ENCODE peak calls at places on chromosomes 4 and X, in eight cellular contexts. K, O, Y, W, Z, B, M and U are unnamed samples.

GRCh38 chrX:125646195-125646594 is 326.5 kb downstream of the TEX13C start:
- DNase-seq in K (no peak), O (no peak), Y (no peak), W (no peak), Z (no peak), B (no peak), M (no peak), U (no peak)

GRCh38 chr4:148043990-148044645 is 312.2 kb downstream of the ARHGAP10 start:
- DNase-seq in K (no peak), O (peak), Y (no peak), W (no peak), Z (peak), B (no peak), M (no peak), U (peak)

GRCh38 chr4:127141857-127142256 is 490.9 kb upstream of the INTU start:
- DNase-seq in K (no peak), O (no peak), Y (no peak), W (no peak), Z (no peak), B (no peak), M (peak), U (no peak)

GRCh38 chrX:149539283-149540132 is 1.3 kb upstream of the EOLA1 start:
- DNase-seq in K (peak), O (peak), Y (peak), W (peak), Z (peak), B (peak), M (peak), U (peak)

GRCh38 chrX:124388562-124388961 is 42.2 kb downstream of the SH2D1A start:
- DNase-seq in K (no peak), O (peak), Y (no peak), W (peak), Z (no peak), B (peak), M (peak), U (no peak)

GRCh38 chr4:132218406-132218805 is 930.7 kb upstream of the PCDH10 start:
- DNase-seq in K (no peak), O (no peak), Y (no peak), W (no peak), Z (no peak), B (no peak), M (peak), U (no peak)

GRCh38 chrX:34884693-34885277 is 57.8 kb upstream of the FAM47B start:
- DNase-seq in K (no peak), O (no peak), Y (no peak), W (no peak), Z (no peak), B (no peak), M (peak), U (no peak)

GRCh38 chrX:20756585-20756984 is 489.9 kb upstream of the RPS6KA3 start:
- DNase-seq in K (no peak), O (no peak), Y (no peak), W (peak), Z (no peak), B (no peak), M (no peak), U (no peak)

GRCh38 chrX:107272431-107272921 is 66.1 kb downstream of the DNAAF6 start:
- DNase-seq in K (no peak), O (peak), Y (no peak), W (peak), Z (no peak), B (no peak), M (no peak), U (no peak)

GRCh38 chr4:109025471-109026076 is 262.7 kb upstream of the ETNPPL start:
- DNase-seq in K (no peak), O (no peak), Y (no peak), W (no peak), Z (no peak), B (no peak), M (no peak), U (no peak)

GRCh38 chrX:72584165-72584564 is 11.5 kb upstream of the HDAC8 start:
- DNase-seq in K (no peak), O (no peak), Y (no peak), W (no peak), Z (no peak), B (no peak), M (no peak), U (no peak)

DNA sequence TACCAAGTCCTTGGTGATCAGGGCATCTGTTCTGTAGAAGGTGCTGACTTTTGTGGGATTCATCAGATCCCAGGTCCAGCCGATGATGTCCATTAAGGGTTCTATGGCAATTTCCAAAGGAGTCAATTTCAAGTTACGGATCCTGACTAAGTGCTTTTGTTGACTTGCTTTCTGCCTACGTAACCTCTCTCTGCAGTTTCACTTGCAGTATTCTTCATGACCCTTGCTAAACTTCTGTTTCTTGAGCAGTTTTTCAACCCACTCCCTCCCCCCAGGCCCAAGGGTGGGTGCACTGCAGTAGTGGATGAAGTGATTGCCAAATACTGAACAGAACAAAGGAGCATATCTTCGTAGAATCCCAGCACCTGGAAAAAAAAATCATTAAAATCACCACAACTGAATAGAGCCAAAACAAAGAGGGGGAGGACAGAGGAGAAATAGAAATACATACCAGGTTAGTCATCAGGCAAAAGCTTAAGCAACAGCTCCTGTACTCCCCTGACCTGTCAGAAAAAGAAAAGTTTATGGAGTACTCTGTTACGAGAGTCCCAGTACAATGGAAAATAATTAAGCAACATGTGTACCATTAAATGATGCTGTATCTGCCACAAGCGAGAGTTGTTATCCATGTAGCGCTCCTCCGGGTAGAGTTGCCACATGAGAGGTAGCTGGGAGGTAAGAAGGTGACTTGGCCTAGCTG is 5.8 kb downstream of the CMC4 start:
- DNase-seq in K (no peak), O (no peak), Y (no peak), W (no peak), Z (no peak), B (no peak), M (peak), U (no peak)
- TF ChIP-seq POLR2A in K (no peak), O (no peak), Y (no peak), W (no peak), Z (no peak), B (no peak), M (no peak), U (no peak)

GRCh38 chrX:154369453-154370299 is 4.8 kb downstream of the FLNA start:
- DNase-seq in K (peak), O (peak), Y (peak), W (peak), Z (peak), B (peak), M (peak), U (peak)
- TF ChIP-seq POLR2A in K (no peak), O (no peak), Y (no peak), W (no peak), Z (no peak), B (no peak), M (peak), U (peak)

GRCh38 chr4:3083732-3084131 is 9.3 kb downstream of the HTT start:
- DNase-seq in K (no peak), O (no peak), Y (no peak), W (no peak), Z (no peak), B (no peak), M (no peak), U (no peak)

GRCh38 chr4:3082915-3083515 is 8.5 kb downstream of the HTT start:
- DNase-seq in K (no peak), O (no peak), Y (no peak), W (no peak), Z (no peak), B (no peak), M (no peak), U (no peak)

GRCh38 chr4:3077796-3078195 is 3.3 kb downstream of the HTT start:
- DNase-seq in K (peak), O (no peak), Y (no peak), W (no peak), Z (no peak), B (no peak), M (no peak), U (no peak)

GRCh38 chr4:3075652-3075981 is 1.1 kb downstream of the HTT start:
- DNase-seq in K (no peak), O (no peak), Y (no peak), W (no peak), Z (no peak), B (no peak), M (no peak), U (no peak)

GRCh38 chr4:3079694-3080123 is 5.2 kb downstream of the HTT start:
- DNase-seq in K (peak), O (no peak), Y (no peak), W (no peak), Z (no peak), B (no peak), M (no peak), U (no peak)
- TF ChIP-seq POLR2A in K (no peak), O (no peak), Y (no peak), W (no peak), Z (no peak), B (no peak), M (no peak), U (no peak)

DNA sequence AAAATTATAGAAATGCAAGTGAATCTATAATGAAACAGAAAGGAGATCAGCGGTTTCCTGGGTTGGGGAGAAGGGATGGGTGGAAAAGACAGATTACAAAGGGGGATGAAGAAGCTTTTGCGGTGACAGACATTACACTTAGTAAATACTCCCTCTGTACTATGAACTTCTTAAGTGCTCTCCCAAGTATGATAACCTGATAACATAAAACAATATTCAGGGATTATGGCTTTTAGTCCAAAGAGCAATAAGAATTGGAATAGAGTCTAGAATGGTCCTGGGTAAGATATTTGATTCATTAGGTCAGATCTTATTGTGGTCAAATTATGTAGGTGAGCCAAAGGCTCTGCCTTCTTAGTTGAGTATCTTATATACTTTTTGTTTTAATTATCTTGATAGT is 9.2 kb downstream of the LRRC66 start:
- DNase-seq in K (no peak), O (no peak), Y (no peak), W (no peak), Z (no peak), B (no peak), M (no peak), U (no peak)
- TF ChIP-seq POLR2A in K (no peak), O (no peak), Y (no peak), W (no peak), Z (no peak), B (no peak), M (no peak), U (no peak)

GRCh38 chr4:88378691-88379559 is at the start of gene HERC6:
- DNase-seq in K (peak), O (peak), Y (peak), W (peak), Z (peak), B (peak), M (peak), U (peak)
- TF ChIP-seq POLR2A in K (no peak), O (no peak), Y (no peak), W (no peak), Z (peak), B (no peak), M (no peak), U (no peak)

DNA sequence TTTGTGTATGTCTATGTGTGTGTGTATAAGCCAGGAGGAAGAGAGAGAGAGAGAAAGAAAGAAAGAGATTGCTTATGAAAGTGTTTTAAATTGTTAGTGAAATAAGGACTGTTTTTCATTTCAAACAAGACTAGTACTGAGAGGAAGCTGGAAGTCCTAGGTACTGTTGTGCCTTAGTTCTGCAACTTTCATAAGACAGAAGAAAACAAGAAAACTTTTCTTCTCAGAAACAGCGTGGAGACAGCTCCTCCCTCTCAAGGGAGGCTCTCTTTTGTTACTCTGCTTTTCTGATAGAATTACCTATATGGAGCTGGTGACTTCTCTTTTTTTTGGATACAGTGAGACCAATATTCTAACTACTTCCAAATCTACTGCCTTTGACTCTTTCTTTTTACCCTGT is 62.5 kb downstream of the BANK1 start:
- DNase-seq in K (no peak), O (no peak), Y (no peak), W (no peak), Z (no peak), B (no peak), M (no peak), U (no peak)
- TF ChIP-seq POLR2A in K (no peak), O (no peak), Y (no peak), W (no peak), Z (no peak), B (no peak), M (no peak), U (no peak)